ENCODE peak calls at places on chromosomes 2 and 18, in seven cellular contexts. I, M, Q, F, L, S and O are unnamed samples.

GRCh38 chr18:12890500-12890899 is 6.5 kb upstream of the PTPN2 start:
- DNase-seq in F (no peak), L (no peak), I (no peak), Q (no peak), S (no peak), M (no peak), O (no peak)

GRCh38 chr2:231664727-231665126 is 43.6 kb upstream of the PTMA start:
- DNase-seq in Q (no peak), F (no peak), S (no peak), I (no peak), L (no peak), M (no peak), O (no peak)

GRCh38 chr18:50458366-50458765 is 83.5 kb downstream of the SKA1 start:
- DNase-seq in M (no peak), S (no peak), F (no peak), I (no peak), L (no peak), Q (no peak), O (no peak)

GRCh38 chr2:12818416-12819097 is 101.8 kb downstream of the TRIB2 start:
- DNase-seq in L (no peak), Q (no peak), I (no peak), M (no peak), S (peak), F (no peak), O (no peak)

GRCh38 chr2:26687328-26687727 is 5.2 kb upstream of the KCNK3 start:
- DNase-seq in F (no peak), L (no peak), S (no peak), Q (no peak), I (no peak), M (no peak), O (no peak)

GRCh38 chr18:7082666-7083065 is 34.9 kb downstream of the LAMA1 start:
- DNase-seq in F (no peak), I (no peak), M (no peak), Q (no peak), S (no peak), L (no peak), O (no peak)

GRCh38 chr2:53242090-53242489 is 525.5 kb upstream of the CHAC2 start:
- DNase-seq in L (no peak), F (no peak), I (no peak), Q (no peak), S (no peak), M (no peak), O (no peak)

GRCh38 chr2:189116984-189117383 is 62.6 kb downstream of the COL5A2 start:
- DNase-seq in M (no peak), S (peak), L (no peak), I (no peak), Q (no peak), F (no peak), O (no peak)

GRCh38 chr2:30038419-30038818 is 108.4 kb upstream of the YPEL5 start:
- DNase-seq in M (no peak), F (no peak), I (no peak), L (no peak), Q (no peak), S (no peak), O (no peak)

GRCh38 chr18:61953161-61953560 is 60.4 kb upstream of the RNF152 start:
- DNase-seq in I (no peak), F (no peak), S (no peak), Q (no peak), L (no peak), M (no peak), O (no peak)

GRCh38 chr2:173831312-173832229 is 133.6 kb downstream of the SP3 start:
- DNase-seq in M (peak), S (peak), I (peak), Q (peak), L (no peak), F (peak), O (no peak)

GRCh38 chr2:176534798-176535479 is 265.7 kb downstream of the MTX2 start:
- DNase-seq in S (peak), M (no peak), Q (peak), I (no peak), F (no peak), L (no peak), O (peak)

GRCh38 chr2:215831296-215831913 is 181.9 kb downstream of the MREG start:
- DNase-seq in Q (no peak), S (peak), M (peak), L (no peak), I (no peak), F (no peak), O (no peak)

GRCh38 chr2:23705771-23706612 is 220.9 kb downstream of the ATAD2B start:
- DNase-seq in I (no peak), M (no peak), F (no peak), Q (no peak), S (no peak), L (no peak), O (no peak)

GRCh38 chr2:203122317-203122998 is 107.8 kb downstream of the NBEAL1 start:
- DNase-seq in F (no peak), M (no peak), S (no peak), I (no peak), L (no peak), Q (no peak), O (no peak)
- TF ChIP-seq CTCF in F (peak), M (peak), S (no peak), I (peak), L (peak), Q (no peak), O (no peak)

GRCh38 chr18:33495278-33495677 is 54.8 kb upstream of the CCDC178 start:
- DNase-seq in I (no peak), M (no peak), F (peak), S (peak), L (no peak), Q (no peak), O (no peak)
- TF ChIP-seq CTCF in I (peak), M (no peak), F (peak), S (peak), L (peak), Q (peak), O (no peak)

DNA sequence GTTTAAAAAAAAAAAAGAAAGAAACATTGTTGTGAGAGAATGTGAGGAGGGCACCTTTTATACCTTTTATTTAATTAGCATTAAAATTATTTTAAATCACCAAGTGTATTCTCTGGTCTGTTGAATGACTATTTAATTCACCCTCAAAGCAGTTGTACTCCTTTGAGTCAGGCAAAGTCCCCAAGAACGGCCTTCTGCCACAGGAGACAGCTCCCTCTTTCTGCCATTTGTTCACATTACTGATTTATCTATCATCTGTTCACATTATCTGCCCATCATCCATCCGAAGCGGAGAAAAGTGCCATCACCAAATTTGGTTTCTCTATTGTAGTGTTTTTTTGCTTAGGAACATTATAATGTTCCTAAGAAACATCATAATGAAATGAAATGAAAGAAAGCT is 240.7 kb upstream of the DPP10 start:
- DNase-seq in I (no peak), L (no peak), F (no peak), Q (no peak), S (no peak), M (no peak), O (no peak)
- TF ChIP-seq CTCF in I (no peak), L (no peak), F (no peak), Q (no peak), S (no peak), M (no peak), O (no peak)

GRCh38 chr2:19070866-19071265 is 287.6 kb downstream of the OSR1 start:
- DNase-seq in S (peak), Q (no peak), L (no peak), F (no peak), I (no peak), M (no peak), O (no peak)

GRCh38 chr2:19073522-19073921 is 284.9 kb downstream of the OSR1 start:
- DNase-seq in S (peak), L (no peak), Q (peak), M (no peak), I (peak), F (no peak), O (peak)

GRCh38 chr2:19068206-19068605 is 290.2 kb downstream of the OSR1 start:
- DNase-seq in F (no peak), I (no peak), M (no peak), Q (no peak), L (no peak), S (no peak), O (no peak)

DNA sequence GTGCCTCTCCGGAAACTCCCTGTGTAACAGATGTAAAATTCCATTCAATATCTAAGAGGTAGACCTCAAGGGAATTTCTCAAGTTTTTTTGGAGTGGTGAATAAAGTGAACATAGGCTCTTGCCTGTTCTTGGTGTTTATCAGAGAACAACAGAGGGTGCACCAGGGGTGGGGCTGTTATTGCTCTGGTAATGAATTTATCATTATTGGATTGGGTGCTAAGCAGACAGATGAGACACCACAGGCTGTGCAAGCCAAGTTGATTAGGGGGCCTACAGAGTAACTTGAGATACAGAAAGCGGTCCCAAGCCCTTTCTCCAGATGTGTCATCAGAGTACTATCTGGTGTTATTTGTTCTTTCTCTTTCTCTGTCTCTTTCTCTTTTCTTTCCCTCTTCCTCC is 286.3 kb downstream of the OSR1 start:
- DNase-seq in Q (no peak), S (no peak), F (no peak), M (no peak), L (no peak), I (no peak), O (no peak)
- TF ChIP-seq CTCF in Q (no peak), S (no peak), F (no peak), M (no peak), L (no peak), I (no peak), O (no peak)

GRCh38 chr18:77068321-77068841 is 64.2 kb downstream of the MBP start:
- DNase-seq in Q (no peak), F (no peak), L (no peak), I (no peak), M (no peak), S (peak), O (peak)

GRCh38 chr18:77069482-77069881 is 63.1 kb downstream of the MBP start:
- DNase-seq in F (no peak), I (no peak), L (no peak), Q (no peak), M (no peak), S (no peak), O (no peak)

GRCh38 chr18:77067315-77068061 is 65.1 kb downstream of the MBP start:
- DNase-seq in I (peak), S (peak), Q (no peak), F (no peak), L (peak), M (peak), O (peak)

GRCh38 chr18:77069931-77070330 is 62.7 kb downstream of the MBP start:
- DNase-seq in Q (no peak), S (no peak), L (no peak), M (no peak), I (no peak), F (no peak), O (no peak)

GRCh38 chr18:77068890-77069312 is 63.7 kb downstream of the MBP start:
- DNase-seq in L (no peak), I (no peak), F (no peak), Q (no peak), M (no peak), S (no peak), O (no peak)
- TF ChIP-seq CTCF in L (no peak), I (peak), F (peak), Q (no peak), M (no peak), S (peak), O (peak)

DNA sequence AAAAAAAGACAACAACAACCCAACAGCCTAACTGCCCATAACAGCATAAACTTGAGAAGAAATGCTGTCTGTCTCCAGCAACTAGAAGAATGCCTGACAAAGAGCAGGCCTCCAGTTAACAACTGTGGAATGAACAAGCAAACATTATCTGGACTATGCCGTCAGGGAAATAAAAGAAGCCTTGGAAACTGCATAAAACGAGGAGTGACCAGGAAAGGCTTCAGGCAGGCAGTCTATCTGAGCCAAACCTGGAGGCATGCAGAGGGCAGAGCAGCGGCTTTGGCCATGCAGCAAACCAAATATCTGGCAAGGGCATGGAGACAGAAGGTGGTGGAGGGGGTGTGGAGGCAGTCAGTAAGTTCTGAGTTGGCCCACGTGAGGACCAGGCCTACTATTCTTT is 11.1 kb downstream of the HES6 start:
- DNase-seq in F (peak), I (no peak), S (no peak), L (no peak), Q (no peak), M (no peak), O (no peak)
- TF ChIP-seq CTCF in F (no peak), I (no peak), S (no peak), L (no peak), Q (no peak), M (no peak), O (no peak)

GRCh38 chr2:37281916-37282315 is 42.7 kb downstream of the PRKD3 start:
- DNase-seq in M (no peak), Q (no peak), S (no peak), I (no peak), F (no peak), L (no peak), O (no peak)
- TF ChIP-seq CTCF in M (no peak), Q (no peak), S (peak), I (no peak), F (no peak), L (no peak), O (peak)